ENCODE peak calls at places on chromosomes 4 and X, in four cellular contexts. One of them, this sample, is unnamed. For H3K4me1, the result is how much of the 10 kb centered on the place peaks cover.

GRCh38 chr4:57102050-57102564 is 8.1 kb downstream of the IGFBP7 start:
- DNase-seq in cardiac muscle cell: peak
- DNase-seq in breast epithelium: peak
- DNase-seq in pancreas: no peak
- DNase-seq in this sample: peak

GRCh38 chr4:120225527-120225926 is 158.9 kb upstream of the MAD2L1 start:
- DNase-seq in pancreas: no peak
- DNase-seq in breast epithelium: no peak
- DNase-seq in cardiac muscle cell: no peak
- DNase-seq in this sample: no peak

GRCh38 chrX:73828080-73828720 is 265.2 kb downstream of the CHIC1 start:
- DNase-seq in cardiac muscle cell: no peak
- DNase-seq in pancreas: no peak
- DNase-seq in breast epithelium: no peak
- DNase-seq in this sample: no peak

GRCh38 chrX:634306-634958 is 3.8 kb downstream of the SHOX start:
- DNase-seq in breast epithelium: no peak
- DNase-seq in cardiac muscle cell: no peak
- DNase-seq in pancreas: no peak
- DNase-seq in this sample: no peak

GRCh38 chrX:4844376-4844775 is 1130.9 kb upstream of the PRKX start:
- DNase-seq in breast epithelium: no peak
- DNase-seq in pancreas: no peak
- DNase-seq in cardiac muscle cell: no peak
- DNase-seq in this sample: no peak

GRCh38 chrX:18856645-18856997 is 127.3 kb downstream of the PHKA2 start:
- DNase-seq in cardiac muscle cell: no peak
- DNase-seq in breast epithelium: no peak
- DNase-seq in pancreas: no peak
- DNase-seq in this sample: no peak

GRCh38 chrX:20265726-20266681 is 705 bp downstream of the RPS6KA3 start:
- DNase-seq in pancreas: peak
- DNase-seq in breast epithelium: no peak
- DNase-seq in cardiac muscle cell: peak
- DNase-seq in this sample: no peak

GRCh38 chr4:20194079-20195013 is 57.4 kb upstream of the SLIT2 start:
- DNase-seq in breast epithelium: no peak
- DNase-seq in pancreas: no peak
- DNase-seq in cardiac muscle cell: no peak
- DNase-seq in this sample: no peak

GRCh38 chrX:4830880-4831557 is 1117.6 kb upstream of the PRKX start:
- DNase-seq in cardiac muscle cell: no peak
- DNase-seq in pancreas: no peak
- DNase-seq in breast epithelium: no peak
- DNase-seq in this sample: no peak

GRCh38 chr4:18536420-18536819 is 514.9 kb upstream of the LCORL start:
- DNase-seq in cardiac muscle cell: no peak
- DNase-seq in pancreas: no peak
- DNase-seq in breast epithelium: no peak
- DNase-seq in this sample: no peak

GRCh38 chr4:76850010-76850441 is 47.9 kb downstream of the SOWAHB start:
- DNase-seq in cardiac muscle cell: no peak
- DNase-seq in breast epithelium: peak
- DNase-seq in pancreas: no peak
- DNase-seq in this sample: no peak

GRCh38 chr4:26751004-26751403 is 109.6 kb upstream of the STIM2 start:
- DNase-seq in breast epithelium: no peak
- DNase-seq in cardiac muscle cell: no peak
- DNase-seq in pancreas: no peak
- DNase-seq in this sample: no peak

GRCh38 chr4:26749867-26750266 is 110.8 kb upstream of the STIM2 start:
- DNase-seq in breast epithelium: no peak
- DNase-seq in cardiac muscle cell: no peak
- DNase-seq in pancreas: no peak
- DNase-seq in this sample: no peak

GRCh38 chr4:26751838-26752237 is 108.8 kb upstream of the STIM2 start:
- DNase-seq in breast epithelium: no peak
- DNase-seq in cardiac muscle cell: no peak
- DNase-seq in pancreas: no peak
- DNase-seq in this sample: no peak

GRCh38 chr4:26748805-26749204 is 111.8 kb upstream of the STIM2 start:
- DNase-seq in cardiac muscle cell: no peak
- DNase-seq in breast epithelium: no peak
- DNase-seq in pancreas: no peak
- DNase-seq in this sample: no peak

DNA sequence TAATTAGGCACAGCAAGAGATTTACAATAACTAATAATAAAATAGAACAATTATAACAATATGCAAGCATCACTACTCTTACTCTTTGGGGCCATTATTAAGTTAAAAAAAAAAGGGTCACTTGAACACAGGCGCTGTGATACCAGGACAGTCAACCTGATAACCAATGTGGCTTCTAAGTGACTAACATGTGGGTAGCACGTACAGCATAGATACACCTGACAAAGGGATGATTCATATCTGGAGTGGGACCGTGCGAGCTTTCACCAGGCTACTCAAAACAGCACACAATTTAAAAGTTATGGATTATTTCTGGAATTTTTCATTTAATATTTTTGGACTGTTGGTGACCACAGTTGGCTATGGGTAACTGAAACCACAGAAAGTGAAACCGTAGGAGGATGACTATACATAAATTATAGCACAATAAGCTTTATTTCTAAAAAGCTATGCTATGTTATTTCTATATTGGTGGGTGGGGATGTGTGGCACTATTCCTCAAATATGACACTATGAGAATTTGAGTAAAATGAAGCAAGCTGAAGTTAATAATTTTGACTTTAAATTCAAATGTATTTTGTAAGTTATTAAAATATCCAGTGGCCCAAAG is 113.8 kb upstream of the STIM2 start:
- DNase-seq in cardiac muscle cell: no peak
- DNase-seq in pancreas: no peak
- DNase-seq in breast epithelium: no peak
- DNase-seq in this sample: no peak
- H3K4me1 ChIP-seq in cardiac muscle cell: under half
- H3K4me1 ChIP-seq in pancreas: under half
- H3K4me1 ChIP-seq in breast epithelium: under half
- H3K4me1 ChIP-seq in this sample: under half

GRCh38 chr4:152115121-152115520 is 354.3 kb upstream of the GATB start:
- DNase-seq in cardiac muscle cell: no peak
- DNase-seq in pancreas: no peak
- DNase-seq in breast epithelium: no peak
- DNase-seq in this sample: no peak

GRCh38 chr4:152114562-152114961 is 353.8 kb upstream of the GATB start:
- DNase-seq in cardiac muscle cell: no peak
- DNase-seq in breast epithelium: no peak
- DNase-seq in pancreas: no peak
- DNase-seq in this sample: no peak

GRCh38 chr4:152117054-152117453 is 356.2 kb upstream of the GATB start:
- DNase-seq in pancreas: no peak
- DNase-seq in breast epithelium: no peak
- DNase-seq in cardiac muscle cell: no peak
- DNase-seq in this sample: no peak

GRCh38 chr4:152117501-152117900 is 356.7 kb upstream of the GATB start:
- DNase-seq in breast epithelium: no peak
- DNase-seq in pancreas: no peak
- DNase-seq in cardiac muscle cell: no peak
- DNase-seq in this sample: no peak

DNA sequence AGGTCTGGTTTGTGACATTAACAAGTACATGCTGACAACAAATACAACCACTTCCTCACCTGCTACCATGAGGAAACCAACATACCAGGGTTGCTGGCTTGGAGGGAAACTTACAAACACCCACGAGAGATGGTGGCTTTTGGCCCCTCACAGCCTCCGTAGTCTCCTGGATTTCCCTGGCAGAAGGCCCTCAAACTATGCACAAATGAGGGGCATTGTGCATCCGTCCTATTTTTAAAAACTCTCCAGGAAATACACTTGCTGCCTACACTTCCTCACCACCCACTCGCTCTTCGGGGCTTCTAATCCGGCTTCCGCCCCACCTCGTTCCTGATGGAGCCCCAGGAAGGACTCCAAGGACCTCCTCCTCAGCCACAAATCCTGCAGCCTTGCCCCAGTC is 355.0 kb upstream of the GATB start:
- DNase-seq in breast epithelium: no peak
- DNase-seq in pancreas: no peak
- DNase-seq in cardiac muscle cell: no peak
- DNase-seq in this sample: no peak
- H3K4me1 ChIP-seq in breast epithelium: under half
- H3K4me1 ChIP-seq in pancreas: under half
- H3K4me1 ChIP-seq in cardiac muscle cell: under half
- H3K4me1 ChIP-seq in this sample: under half

GRCh38 chr4:821181-821591 is 4.7 kb downstream of the CPLX1 start:
- DNase-seq in pancreas: peak
- DNase-seq in breast epithelium: no peak
- DNase-seq in cardiac muscle cell: no peak
- DNase-seq in this sample: no peak

GRCh38 chr4:822361-823092 is 3.4 kb downstream of the CPLX1 start:
- DNase-seq in pancreas: no peak
- DNase-seq in cardiac muscle cell: no peak
- DNase-seq in breast epithelium: no peak
- DNase-seq in this sample: no peak

GRCh38 chr4:820230-821172 is 5.4 kb downstream of the CPLX1 start:
- DNase-seq in cardiac muscle cell: no peak
- DNase-seq in breast epithelium: no peak
- DNase-seq in pancreas: no peak
- DNase-seq in this sample: no peak

GRCh38 chr4:823093-823760 is 2.7 kb downstream of the CPLX1 start:
- DNase-seq in pancreas: peak
- DNase-seq in cardiac muscle cell: no peak
- DNase-seq in breast epithelium: no peak
- DNase-seq in this sample: no peak

DNA sequence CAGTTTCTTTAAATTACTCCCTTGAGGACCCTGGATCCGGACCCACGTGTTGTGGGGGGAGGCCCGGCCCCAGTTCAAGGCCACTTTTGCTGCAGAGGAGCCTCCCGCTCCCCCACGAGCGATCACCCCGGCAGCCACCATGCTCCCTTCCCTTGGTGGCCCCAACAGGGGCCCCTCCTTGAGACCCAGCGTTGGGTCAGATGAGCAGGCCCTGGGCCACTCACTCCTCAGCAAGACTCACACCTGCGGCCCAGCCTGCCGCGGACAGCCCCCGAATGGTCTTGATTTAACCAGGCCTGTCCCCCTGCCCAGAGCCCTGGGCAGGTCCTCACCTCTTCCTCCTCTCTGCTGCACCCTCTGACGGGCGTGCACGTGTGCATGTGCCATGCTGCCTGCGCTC is 4.3 kb downstream of the CPLX1 start:
- DNase-seq in breast epithelium: no peak
- DNase-seq in pancreas: no peak
- DNase-seq in cardiac muscle cell: no peak
- DNase-seq in this sample: no peak
- H3K4me1 ChIP-seq in breast epithelium: under half
- H3K4me1 ChIP-seq in pancreas: under half
- H3K4me1 ChIP-seq in cardiac muscle cell: under half
- H3K4me1 ChIP-seq in this sample: under half

GRCh38 chrX:72142931-72143709 is 11.4 kb upstream of the RTL5 start:
- DNase-seq in cardiac muscle cell: no peak
- DNase-seq in breast epithelium: no peak
- DNase-seq in pancreas: no peak
- DNase-seq in this sample: no peak
- H3K4me1 ChIP-seq in cardiac muscle cell: under half
- H3K4me1 ChIP-seq in breast epithelium: under half
- H3K4me1 ChIP-seq in pancreas: under half
- H3K4me1 ChIP-seq in this sample: under half

GRCh38 chr4:41141910-41142309 is 72.4 kb downstream of the APBB2 start:
- DNase-seq in breast epithelium: no peak
- DNase-seq in cardiac muscle cell: no peak
- DNase-seq in pancreas: no peak
- DNase-seq in this sample: no peak
- H3K4me1 ChIP-seq in breast epithelium: under half
- H3K4me1 ChIP-seq in cardiac muscle cell: under half
- H3K4me1 ChIP-seq in pancreas: under half
- H3K4me1 ChIP-seq in this sample: under half

GRCh38 chr4:2428496-2429213 is 9.9 kb downstream of the CFAP99 start:
- DNase-seq in cardiac muscle cell: no peak
- DNase-seq in breast epithelium: no peak
- DNase-seq in pancreas: no peak
- DNase-seq in this sample: no peak
- H3K4me1 ChIP-seq in cardiac muscle cell: under half
- H3K4me1 ChIP-seq in breast epithelium: under half
- H3K4me1 ChIP-seq in pancreas: under half
- H3K4me1 ChIP-seq in this sample: under half

DNA sequence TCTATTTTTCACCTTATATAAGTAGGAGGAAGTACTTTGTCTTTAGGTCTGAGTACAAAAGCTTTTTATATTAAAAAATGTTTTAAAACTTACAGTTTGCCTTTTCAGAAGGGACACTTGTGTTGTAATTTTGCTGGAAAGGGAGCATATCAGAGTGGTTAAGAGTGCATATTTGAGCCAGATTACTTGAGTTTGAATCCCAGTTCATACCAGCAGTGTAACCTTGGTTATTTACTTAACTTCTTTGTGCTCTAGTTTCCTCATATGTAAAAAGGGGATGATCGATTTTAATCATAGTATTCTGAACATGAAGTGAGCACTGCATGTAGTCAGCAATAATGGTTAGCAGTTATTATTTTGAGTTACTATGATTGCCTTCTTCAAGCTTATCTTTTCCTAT is 78.3 kb upstream of the SLC4A4 start:
- DNase-seq in cardiac muscle cell: no peak
- DNase-seq in pancreas: no peak
- DNase-seq in breast epithelium: no peak
- DNase-seq in this sample: no peak
- H3K4me1 ChIP-seq in cardiac muscle cell: under half
- H3K4me1 ChIP-seq in pancreas: under half
- H3K4me1 ChIP-seq in breast epithelium: under half
- H3K4me1 ChIP-seq in this sample: under half

DNA sequence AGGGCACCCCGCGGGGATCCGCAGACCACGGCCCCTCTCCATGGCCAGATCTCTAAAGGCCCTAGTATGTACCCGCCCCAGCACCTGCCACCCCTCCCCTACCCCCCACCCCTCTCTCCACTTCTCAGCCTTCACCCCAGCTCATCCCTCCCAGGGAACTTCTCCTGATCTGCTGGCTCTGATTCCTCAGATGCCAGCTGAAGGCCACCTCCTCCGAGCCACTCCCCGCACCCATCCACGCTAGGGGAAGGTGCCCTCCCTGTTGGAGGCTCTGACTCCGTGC is 11.9 kb downstream of the PSAPL1 start:
- DNase-seq in cardiac muscle cell: no peak
- DNase-seq in pancreas: no peak
- DNase-seq in breast epithelium: no peak
- DNase-seq in this sample: no peak
- H3K4me1 ChIP-seq in cardiac muscle cell: under half
- H3K4me1 ChIP-seq in pancreas: under half
- H3K4me1 ChIP-seq in breast epithelium: under half
- H3K4me1 ChIP-seq in this sample: under half

This sample was measured in thoracic aorta.